ENCODE peak calls at places on chromosome 14, in four cellular contexts. One of them, this sample, is unnamed.
A peak's percentile ranks its signal among the peaks of the same experiment; 100 is the strongest.

GRCh38 chr14:49250109-49250508 is 336.1 kb downstream of the RPS29 start:
- DNase-seq in occipital lobe: no peak
- DNase-seq in activated CD4-positive, alpha-beta T cell treated with anti-CD3 and anti-CD28 coated beads, Interleukin-2, amount 50 U/mL, for 1 hour: no peak
- DNase-seq in cardiac fibroblast: peak; percentile 6
- DNase-seq in this sample: no peak

GRCh38 chr14:61521773-61522172 is 173.5 kb upstream of the HIF1A start:
- DNase-seq in occipital lobe: no peak
- DNase-seq in activated CD4-positive, alpha-beta T cell treated with anti-CD3 and anti-CD28 coated beads, Interleukin-2, amount 50 U/mL, for 1 hour: no peak
- DNase-seq in cardiac fibroblast: no peak
- DNase-seq in this sample: no peak

GRCh38 chr14:95895720-95896119 is 19.1 kb downstream of the TUNAR start:
- DNase-seq in cardiac fibroblast: no peak
- DNase-seq in occipital lobe: no peak
- DNase-seq in activated CD4-positive, alpha-beta T cell treated with anti-CD3 and anti-CD28 coated beads, Interleukin-2, amount 50 U/mL, for 1 hour: peak; percentile 2
- DNase-seq in this sample: peak; percentile 22

GRCh38 chr14:104696671-104697316 is 7.4 kb downstream of the INF2 start:
- DNase-seq in occipital lobe: no peak
- DNase-seq in activated CD4-positive, alpha-beta T cell treated with anti-CD3 and anti-CD28 coated beads, Interleukin-2, amount 50 U/mL, for 1 hour: no peak
- DNase-seq in cardiac fibroblast: no peak
- DNase-seq in this sample: no peak

GRCh38 chr14:94543450-94544123 is 17.7 kb upstream of the SERPINA4 start:
- DNase-seq in activated CD4-positive, alpha-beta T cell treated with anti-CD3 and anti-CD28 coated beads, Interleukin-2, amount 50 U/mL, for 1 hour: no peak
- DNase-seq in occipital lobe: no peak
- DNase-seq in cardiac fibroblast: no peak
- DNase-seq in this sample: no peak

GRCh38 chr14:68285421-68286179 is 466.0 kb downstream of the RAD51B start:
- DNase-seq in cardiac fibroblast: no peak
- DNase-seq in activated CD4-positive, alpha-beta T cell treated with anti-CD3 and anti-CD28 coated beads, Interleukin-2, amount 50 U/mL, for 1 hour: peak; percentile 36
- DNase-seq in occipital lobe: no peak
- DNase-seq in this sample: peak; percentile 22

GRCh38 chr14:77067632-77068514 is 30.2 kb upstream of the CIPC start:
- DNase-seq in cardiac fibroblast: peak; percentile 74
- DNase-seq in activated CD4-positive, alpha-beta T cell treated with anti-CD3 and anti-CD28 coated beads, Interleukin-2, amount 50 U/mL, for 1 hour: peak; percentile 62
- DNase-seq in occipital lobe: peak; percentile 38
- DNase-seq in this sample: peak; percentile 57

GRCh38 chr14:37985826-37986470 is 221.8 kb upstream of the SSTR1 start:
- DNase-seq in occipital lobe: no peak
- DNase-seq in cardiac fibroblast: peak; percentile 63
- DNase-seq in activated CD4-positive, alpha-beta T cell treated with anti-CD3 and anti-CD28 coated beads, Interleukin-2, amount 50 U/mL, for 1 hour: peak; percentile 34
- DNase-seq in this sample: peak; percentile 55

GRCh38 chr14:102779574-102780315 is 2.5 kb downstream of the TRAF3 start:
- DNase-seq in cardiac fibroblast: peak; percentile 52
- DNase-seq in occipital lobe: no peak
- DNase-seq in activated CD4-positive, alpha-beta T cell treated with anti-CD3 and anti-CD28 coated beads, Interleukin-2, amount 50 U/mL, for 1 hour: no peak
- DNase-seq in this sample: peak; percentile 54

GRCh38 chr14:75044322-75044721 is 6.9 kb downstream of the MLH3 start:
- DNase-seq in cardiac fibroblast: peak; percentile 54
- DNase-seq in activated CD4-positive, alpha-beta T cell treated with anti-CD3 and anti-CD28 coated beads, Interleukin-2, amount 50 U/mL, for 1 hour: no peak
- DNase-seq in occipital lobe: no peak
- DNase-seq in this sample: no peak

GRCh38 chr14:56813143-56813551 is 2.9 kb upstream of the OTX2 start:
- DNase-seq in cardiac fibroblast: no peak
- DNase-seq in occipital lobe: no peak
- DNase-seq in activated CD4-positive, alpha-beta T cell treated with anti-CD3 and anti-CD28 coated beads, Interleukin-2, amount 50 U/mL, for 1 hour: no peak
- DNase-seq in this sample: no peak

GRCh38 chr14:67428501-67429031 is 16.6 kb upstream of the PLEK2 start:
- DNase-seq in cardiac fibroblast: peak; percentile 62
- DNase-seq in occipital lobe: no peak
- DNase-seq in activated CD4-positive, alpha-beta T cell treated with anti-CD3 and anti-CD28 coated beads, Interleukin-2, amount 50 U/mL, for 1 hour: no peak
- DNase-seq in this sample: no peak

GRCh38 chr14:104224516-104225281 is 86.3 kb downstream of the KIF26A start:
- DNase-seq in occipital lobe: no peak
- DNase-seq in activated CD4-positive, alpha-beta T cell treated with anti-CD3 and anti-CD28 coated beads, Interleukin-2, amount 50 U/mL, for 1 hour: peak; percentile 19
- DNase-seq in cardiac fibroblast: no peak
- DNase-seq in this sample: peak; percentile 13

GRCh38 chr14:21308132-21308478 is 28.2 kb downstream of the RPGRIP1 start:
- DNase-seq in occipital lobe: no peak
- DNase-seq in activated CD4-positive, alpha-beta T cell treated with anti-CD3 and anti-CD28 coated beads, Interleukin-2, amount 50 U/mL, for 1 hour: no peak
- DNase-seq in cardiac fibroblast: no peak
- DNase-seq in this sample: no peak

GRCh38 chr14:60002819-60003492 is 83.0 kb downstream of the LRRC9 start:
- DNase-seq in activated CD4-positive, alpha-beta T cell treated with anti-CD3 and anti-CD28 coated beads, Interleukin-2, amount 50 U/mL, for 1 hour: no peak
- DNase-seq in occipital lobe: no peak
- DNase-seq in cardiac fibroblast: no peak
- DNase-seq in this sample: no peak

GRCh38 chr14:80987235-80988032 is 32.0 kb downstream of the TSHR start:
- DNase-seq in occipital lobe: peak; percentile 20
- DNase-seq in activated CD4-positive, alpha-beta T cell treated with anti-CD3 and anti-CD28 coated beads, Interleukin-2, amount 50 U/mL, for 1 hour: peak; percentile 60
- DNase-seq in cardiac fibroblast: peak; percentile 80
- DNase-seq in this sample: peak; percentile 71

GRCh38 chr14:37247777-37248461 is 50.2 kb downstream of the MIPOL1 start:
- DNase-seq in activated CD4-positive, alpha-beta T cell treated with anti-CD3 and anti-CD28 coated beads, Interleukin-2, amount 50 U/mL, for 1 hour: no peak
- DNase-seq in cardiac fibroblast: no peak
- DNase-seq in occipital lobe: no peak
- DNase-seq in this sample: no peak

GRCh38 chr14:65321370-65321875 is 91.1 kb upstream of the FUT8 start:
- DNase-seq in activated CD4-positive, alpha-beta T cell treated with anti-CD3 and anti-CD28 coated beads, Interleukin-2, amount 50 U/mL, for 1 hour: no peak
- DNase-seq in occipital lobe: no peak
- DNase-seq in cardiac fibroblast: no peak
- DNase-seq in this sample: peak; percentile 75

GRCh38 chr14:64746298-64747250 is 42.4 kb downstream of the PLEKHG3 start:
- DNase-seq in occipital lobe: no peak
- DNase-seq in activated CD4-positive, alpha-beta T cell treated with anti-CD3 and anti-CD28 coated beads, Interleukin-2, amount 50 U/mL, for 1 hour: no peak
- DNase-seq in cardiac fibroblast: no peak
- DNase-seq in this sample: no peak

GRCh38 chr14:74089251-74090020 is 4.7 kb downstream of the LIN52 start:
- DNase-seq in occipital lobe: no peak
- DNase-seq in activated CD4-positive, alpha-beta T cell treated with anti-CD3 and anti-CD28 coated beads, Interleukin-2, amount 50 U/mL, for 1 hour: no peak
- DNase-seq in cardiac fibroblast: no peak
- DNase-seq in this sample: peak; percentile 4

GRCh38 chr14:89973234-89973823 is 17.6 kb downstream of the TDP1 start:
- DNase-seq in cardiac fibroblast: peak; percentile 83
- DNase-seq in occipital lobe: peak; percentile 55
- DNase-seq in activated CD4-positive, alpha-beta T cell treated with anti-CD3 and anti-CD28 coated beads, Interleukin-2, amount 50 U/mL, for 1 hour: peak; percentile 56
- DNase-seq in this sample: peak; percentile 70

GRCh38 chr14:81137316-81137715 is 83.4 kb downstream of the GTF2A1 start:
- DNase-seq in occipital lobe: no peak
- DNase-seq in cardiac fibroblast: peak; percentile 22
- DNase-seq in activated CD4-positive, alpha-beta T cell treated with anti-CD3 and anti-CD28 coated beads, Interleukin-2, amount 50 U/mL, for 1 hour: no peak
- DNase-seq in this sample: no peak

GRCh38 chr14:49995162-49995561 is 102.3 kb downstream of the ARF6 start:
- DNase-seq in cardiac fibroblast: no peak
- DNase-seq in activated CD4-positive, alpha-beta T cell treated with anti-CD3 and anti-CD28 coated beads, Interleukin-2, amount 50 U/mL, for 1 hour: no peak
- DNase-seq in occipital lobe: no peak
- DNase-seq in this sample: no peak

This sample was measured in NB4.